ENCODE peak calls at places on chromosomes 13 and 19, in six cellular contexts. One of them, this sample, is unnamed.

GRCh38 chr19:35313614-35314013 is 15.4 kb upstream of the CD22 start:
- DNase-seq in IMR-90: no peak
- DNase-seq in GM23338: no peak
- DNase-seq in AG04449: no peak
- DNase-seq in fibroblast of villous mesenchyme: no peak
- DNase-seq in AG09309: no peak
- DNase-seq in this sample: no peak

GRCh38 chr13:29143864-29144263 is 323.7 kb downstream of the MTUS2 start:
- DNase-seq in IMR-90: no peak
- DNase-seq in GM23338: no peak
- DNase-seq in AG04449: no peak
- DNase-seq in fibroblast of villous mesenchyme: peak
- DNase-seq in AG09309: no peak
- DNase-seq in this sample: no peak

GRCh38 chr13:29543230-29544215 is 52.0 kb downstream of the SLC7A1 start:
- DNase-seq in IMR-90: peak
- DNase-seq in GM23338: peak
- DNase-seq in AG04449: no peak
- DNase-seq in fibroblast of villous mesenchyme: peak
- DNase-seq in AG09309: no peak
- DNase-seq in this sample: no peak

GRCh38 chr13:38657191-38657590 is 29.7 kb upstream of the FREM2 start:
- DNase-seq in IMR-90: peak
- DNase-seq in GM23338: no peak
- DNase-seq in AG04449: no peak
- DNase-seq in fibroblast of villous mesenchyme: no peak
- DNase-seq in AG09309: no peak
- DNase-seq in this sample: no peak

GRCh38 chr13:42893346-42893745 is 98.7 kb downstream of the EPSTI1 start:
- DNase-seq in IMR-90: peak
- DNase-seq in GM23338: no peak
- DNase-seq in AG04449: no peak
- DNase-seq in fibroblast of villous mesenchyme: peak
- DNase-seq in AG09309: peak
- DNase-seq in this sample: no peak

GRCh38 chr19:30695171-30695875 is 323.1 kb downstream of the ZNF536 start:
- DNase-seq in IMR-90: no peak
- DNase-seq in GM23338: peak
- DNase-seq in AG04449: no peak
- DNase-seq in fibroblast of villous mesenchyme: no peak
- DNase-seq in AG09309: no peak
- DNase-seq in this sample: no peak

GRCh38 chr13:51557875-51558604 is 26.2 kb upstream of the WDFY2 start:
- DNase-seq in IMR-90: peak
- DNase-seq in GM23338: no peak
- DNase-seq in AG04449: peak
- DNase-seq in fibroblast of villous mesenchyme: peak
- DNase-seq in AG09309: peak
- DNase-seq in this sample: no peak

GRCh38 chr19:34269968-34270621 is 15.7 kb downstream of the GARRE1 start:
- DNase-seq in IMR-90: peak
- DNase-seq in GM23338: peak
- DNase-seq in AG04449: no peak
- DNase-seq in fibroblast of villous mesenchyme: peak
- DNase-seq in AG09309: no peak
- DNase-seq in this sample: peak

GRCh38 chr19:52248256-52248655 is 21.1 kb upstream of the ZNF766 start:
- DNase-seq in IMR-90: peak
- DNase-seq in GM23338: peak
- DNase-seq in AG04449: no peak
- DNase-seq in fibroblast of villous mesenchyme: peak
- DNase-seq in AG09309: peak
- DNase-seq in this sample: no peak

GRCh38 chr19:57110592-57111328 is 9.0 kb upstream of the USP29 start:
- DNase-seq in IMR-90: no peak
- DNase-seq in GM23338: peak
- DNase-seq in AG04449: no peak
- DNase-seq in fibroblast of villous mesenchyme: no peak
- DNase-seq in AG09309: no peak
- DNase-seq in this sample: no peak

GRCh38 chr19:54297759-54298305 is 15.1 kb downstream of the LILRA5 start:
- DNase-seq in IMR-90: no peak
- DNase-seq in GM23338: peak
- DNase-seq in AG04449: no peak
- DNase-seq in fibroblast of villous mesenchyme: no peak
- DNase-seq in AG09309: no peak
- DNase-seq in this sample: no peak

GRCh38 chr13:108769213-108770070 is 140.0 kb downstream of the MYO16 start:
- DNase-seq in IMR-90: no peak
- DNase-seq in GM23338: no peak
- DNase-seq in AG04449: no peak
- DNase-seq in fibroblast of villous mesenchyme: peak
- DNase-seq in AG09309: no peak
- DNase-seq in this sample: no peak

GRCh38 chr13:66492479-66492878 is 737.7 kb downstream of the PCDH9 start:
- DNase-seq in IMR-90: no peak
- DNase-seq in GM23338: peak
- DNase-seq in AG04449: no peak
- DNase-seq in fibroblast of villous mesenchyme: no peak
- DNase-seq in AG09309: no peak
- DNase-seq in this sample: no peak

GRCh38 chr19:23790641-23791488 is 32.2 kb upstream of the ZNF681 start:
- DNase-seq in IMR-90: no peak
- DNase-seq in GM23338: no peak
- DNase-seq in AG04449: no peak
- DNase-seq in fibroblast of villous mesenchyme: no peak
- DNase-seq in AG09309: no peak
- DNase-seq in this sample: no peak

GRCh38 chr13:74306496-74306895 is 172.3 kb upstream of the KLF12 start:
- DNase-seq in IMR-90: peak
- DNase-seq in GM23338: peak
- DNase-seq in AG04449: no peak
- DNase-seq in fibroblast of villous mesenchyme: peak
- DNase-seq in AG09309: no peak
- DNase-seq in this sample: peak

GRCh38 chr19:7933411-7933810 is 7.5 kb upstream of the CTXN1 start:
- DNase-seq in IMR-90: no peak
- DNase-seq in GM23338: peak
- DNase-seq in AG04449: no peak
- DNase-seq in fibroblast of villous mesenchyme: no peak
- DNase-seq in AG09309: no peak
- DNase-seq in this sample: no peak
- TF ChIP-seq CTCF in IMR-90: peak
- TF ChIP-seq CTCF in GM23338: peak
- TF ChIP-seq CTCF in AG04449: peak
- TF ChIP-seq CTCF in fibroblast of villous mesenchyme: peak
- TF ChIP-seq CTCF in AG09309: peak
- TF ChIP-seq CTCF in this sample: peak

DNA sequence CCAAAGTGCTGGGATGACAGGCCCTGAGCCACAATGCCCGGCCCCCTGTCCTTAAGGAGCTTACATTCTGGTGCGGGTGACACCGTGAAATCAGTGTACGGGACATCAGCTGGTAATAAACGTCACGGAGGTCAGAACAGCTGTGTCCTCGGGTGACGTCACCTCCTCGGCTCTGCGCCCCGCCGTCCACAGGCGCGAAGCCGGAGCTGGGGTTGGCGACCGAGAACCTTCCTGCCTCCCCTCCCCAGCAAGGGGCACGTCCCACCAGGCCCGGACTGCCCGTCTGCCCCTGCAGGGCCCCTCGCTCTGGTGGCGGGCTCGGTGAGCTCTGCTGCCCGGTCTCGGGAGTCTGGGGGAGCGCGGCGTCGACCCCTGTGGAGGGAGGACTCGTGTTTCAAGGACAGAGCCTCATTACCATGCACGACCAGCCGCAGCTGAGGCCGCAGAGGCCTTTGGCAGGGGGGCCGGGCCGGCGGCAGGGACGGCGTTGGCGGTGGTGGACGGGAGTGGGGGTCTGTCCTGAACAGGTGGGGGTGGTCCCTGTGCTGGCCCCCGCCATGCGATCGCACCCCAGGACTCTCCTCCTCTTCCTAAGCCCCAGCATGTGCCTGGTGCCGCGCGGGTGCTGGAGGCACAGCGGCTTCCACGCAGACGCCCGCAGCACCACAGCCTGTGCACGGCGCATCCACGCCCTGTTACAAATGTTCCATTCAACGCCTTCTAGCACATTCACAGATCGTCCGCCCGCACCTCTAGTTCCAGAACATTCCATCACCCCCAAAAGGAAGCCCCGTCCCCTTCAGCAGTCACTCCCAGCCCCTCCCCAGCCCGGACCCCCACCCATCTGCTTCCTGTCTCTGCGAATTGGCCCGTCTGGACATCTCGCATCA is 5.4 kb downstream of the LINGO3 start:
- DNase-seq in IMR-90: peak
- DNase-seq in GM23338: peak
- DNase-seq in AG04449: no peak
- DNase-seq in fibroblast of villous mesenchyme: peak
- DNase-seq in AG09309: no peak
- DNase-seq in this sample: no peak
- H3K4me3 ChIP-seq in IMR-90: no peak
- H3K4me3 ChIP-seq in GM23338: peak
- H3K4me3 ChIP-seq in AG04449: no peak
- H3K4me3 ChIP-seq in fibroblast of villous mesenchyme: no peak
- H3K4me3 ChIP-seq in AG09309: no peak
- H3K4me3 ChIP-seq in this sample: no peak

GRCh38 chr13:45683701-45684100 is 18.4 kb upstream of the CBY2 start:
- DNase-seq in IMR-90: no peak
- DNase-seq in GM23338: peak
- DNase-seq in AG04449: no peak
- DNase-seq in fibroblast of villous mesenchyme: no peak
- DNase-seq in AG09309: no peak
- DNase-seq in this sample: no peak
- TF ChIP-seq CTCF in IMR-90: peak
- TF ChIP-seq CTCF in GM23338: peak
- TF ChIP-seq CTCF in AG04449: no peak
- TF ChIP-seq CTCF in fibroblast of villous mesenchyme: peak
- TF ChIP-seq CTCF in AG09309: no peak
- TF ChIP-seq CTCF in this sample: peak

DNA sequence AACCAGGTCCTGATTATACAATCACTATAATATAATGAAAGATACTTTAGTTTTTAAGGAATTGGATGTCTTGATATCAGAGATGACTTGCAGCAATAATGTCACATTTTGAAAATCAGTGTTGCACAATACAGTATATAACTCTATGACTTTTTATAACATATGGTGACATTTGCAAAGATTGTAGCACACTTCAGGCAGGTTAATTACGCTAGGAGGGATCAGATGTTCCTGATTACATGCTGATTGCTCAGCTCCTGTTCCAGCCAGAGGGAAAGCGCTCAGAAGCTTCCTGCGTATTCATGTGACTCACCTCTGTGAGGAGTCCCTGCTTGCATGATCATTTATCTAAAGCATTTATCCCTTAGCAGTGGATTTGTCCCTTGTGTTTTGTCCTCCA is 265.6 kb downstream of the GPC5 start:
- DNase-seq in IMR-90: peak
- DNase-seq in GM23338: no peak
- DNase-seq in AG04449: no peak
- DNase-seq in fibroblast of villous mesenchyme: no peak
- DNase-seq in AG09309: no peak
- DNase-seq in this sample: no peak
- H3K4me3 ChIP-seq in IMR-90: no peak
- H3K4me3 ChIP-seq in GM23338: no peak
- H3K4me3 ChIP-seq in AG04449: no peak
- H3K4me3 ChIP-seq in fibroblast of villous mesenchyme: no peak
- H3K4me3 ChIP-seq in AG09309: no peak
- H3K4me3 ChIP-seq in this sample: no peak

DNA sequence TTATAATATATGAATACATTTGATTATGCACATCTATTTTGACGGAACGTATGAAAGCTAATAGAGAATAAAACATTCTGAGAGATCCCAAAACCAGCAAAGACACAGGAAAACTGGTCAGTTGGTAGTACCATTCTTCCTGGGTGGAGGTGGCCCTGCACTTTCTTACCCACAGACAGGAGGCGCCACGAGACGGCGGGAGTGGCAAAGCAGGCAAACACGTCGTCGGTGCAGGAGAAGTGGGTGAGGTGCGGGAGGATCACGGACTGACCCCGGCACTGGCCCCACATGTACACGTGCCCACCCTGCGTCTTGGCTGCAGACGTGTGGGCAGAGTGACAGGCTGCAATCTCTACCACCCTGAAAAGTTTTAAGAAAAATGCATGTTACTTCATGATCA is 36.1 kb downstream of the RCBTB1 start:
- DNase-seq in IMR-90: no peak
- DNase-seq in GM23338: peak
- DNase-seq in AG04449: no peak
- DNase-seq in fibroblast of villous mesenchyme: no peak
- DNase-seq in AG09309: no peak
- DNase-seq in this sample: no peak
- TF ChIP-seq CTCF in IMR-90: no peak
- TF ChIP-seq CTCF in GM23338: peak
- TF ChIP-seq CTCF in AG04449: no peak
- TF ChIP-seq CTCF in fibroblast of villous mesenchyme: peak
- TF ChIP-seq CTCF in AG09309: peak
- TF ChIP-seq CTCF in this sample: peak

DNA sequence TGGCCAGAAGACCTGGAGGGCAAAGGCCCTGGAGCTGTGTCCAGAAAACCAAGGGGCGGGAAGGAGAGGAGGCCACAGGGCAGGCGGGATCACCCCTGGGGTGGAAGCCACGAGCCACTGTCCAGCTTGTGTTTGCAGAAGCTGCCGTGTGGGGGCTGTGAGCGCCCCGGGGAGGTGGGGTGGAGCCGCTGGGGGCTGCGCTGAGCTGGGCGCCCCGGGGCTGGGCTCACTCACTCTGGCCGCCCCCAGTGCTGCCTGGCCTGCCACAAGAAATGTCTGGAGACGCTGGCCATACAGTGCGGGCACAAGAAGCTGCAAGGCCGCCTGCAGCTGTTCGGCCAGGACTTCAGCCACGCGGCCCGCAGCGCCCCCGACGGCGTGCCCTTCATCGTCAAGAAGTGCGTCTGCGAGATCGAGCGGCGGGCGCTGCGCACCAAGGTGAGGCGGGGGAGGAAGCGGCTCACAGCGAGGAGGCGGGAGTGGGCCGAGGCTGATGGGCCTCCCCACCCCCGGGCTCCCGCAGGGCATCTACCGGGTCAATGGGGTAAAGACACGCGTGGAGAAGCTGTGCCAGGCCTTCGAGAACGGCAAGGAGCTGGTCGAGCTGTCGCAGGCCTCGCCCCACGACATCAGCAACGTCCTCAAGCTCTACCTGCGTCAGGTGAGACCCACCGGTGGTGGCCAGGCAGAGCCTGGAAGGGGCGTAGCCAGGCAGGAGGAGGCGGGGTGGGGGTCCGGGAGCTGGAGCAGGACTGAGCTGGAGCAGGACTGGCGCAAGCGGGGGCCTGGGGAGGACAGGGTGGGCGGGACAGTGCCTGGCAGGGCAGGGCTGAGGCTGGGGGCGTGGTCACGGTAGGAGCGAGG is 13.6 kb downstream of the POLR2E start:
- DNase-seq in IMR-90: no peak
- DNase-seq in GM23338: peak
- DNase-seq in AG04449: no peak
- DNase-seq in fibroblast of villous mesenchyme: no peak
- DNase-seq in AG09309: no peak
- DNase-seq in this sample: no peak
- H3K4me3 ChIP-seq in IMR-90: no peak
- H3K4me3 ChIP-seq in GM23338: peak
- H3K4me3 ChIP-seq in AG04449: no peak
- H3K4me3 ChIP-seq in fibroblast of villous mesenchyme: no peak
- H3K4me3 ChIP-seq in AG09309: no peak
- H3K4me3 ChIP-seq in this sample: no peak

GRCh38 chr19:41431426-41432386 is 4.5 kb upstream of the B3GNT8 start:
- DNase-seq in IMR-90: peak
- DNase-seq in GM23338: peak
- DNase-seq in AG04449: no peak
- DNase-seq in fibroblast of villous mesenchyme: peak
- DNase-seq in AG09309: no peak
- DNase-seq in this sample: no peak
- TF ChIP-seq CTCF in IMR-90: peak
- TF ChIP-seq CTCF in GM23338: peak
- TF ChIP-seq CTCF in AG04449: peak
- TF ChIP-seq CTCF in fibroblast of villous mesenchyme: peak
- TF ChIP-seq CTCF in AG09309: peak
- TF ChIP-seq CTCF in this sample: peak